ENCODE peak calls at places on chromosomes 11 and 22, in four cellular contexts. N, C, K and D are unnamed samples.

GRCh38 chr11:121048464-121049233 is 24.7 kb downstream of the TBCEL start:
- DNase-seq in N (peak), C (no peak), K (peak), D (peak)

GRCh38 chr11:62487136-62487535 is 59.5 kb downstream of the AHNAK start:
- DNase-seq in N (no peak), C (no peak), K (no peak), D (no peak)

GRCh38 chr11:62433553-62434301 is 14.9 kb downstream of the SCGB1A1 start:
- DNase-seq in N (no peak), C (no peak), K (no peak), D (no peak)

GRCh38 chr11:104120493-104121200 is 43.3 kb downstream of the PDGFD start:
- DNase-seq in N (no peak), C (no peak), K (no peak), D (no peak)

GRCh38 chr11:64234840-64235379 is 526 bp downstream of the VEGFB start:
- DNase-seq in N (peak), C (no peak), K (peak), D (peak)

GRCh38 chr22:39939830-39940229 is 20.4 kb upstream of the TMA7B start:
- DNase-seq in N (no peak), C (no peak), K (no peak), D (no peak)

GRCh38 chr22:38269466-38269865 is 3.3 kb downstream of the TMEM184B start:
- DNase-seq in N (no peak), C (no peak), K (no peak), D (no peak)

GRCh38 chr11:26541870-26542269 is 30.2 kb downstream of the MUC15 start:
- DNase-seq in N (no peak), C (no peak), K (no peak), D (no peak)

GRCh38 chr11:20127671-20128527 is 32.4 kb downstream of the DBX1 start:
- DNase-seq in N (peak), C (peak), K (peak), D (peak)

GRCh38 chr22:35839811-35840739 is 122.4 kb downstream of the APOL5 start:
- DNase-seq in N (peak), C (peak), K (peak), D (peak)

GRCh38 chr11:114678125-114679036 is at the start of gene NXPE2:
- DNase-seq in N (peak), C (no peak), K (peak), D (peak)
- H3K4me2 ChIP-seq in N (no peak), C (no peak), K (no peak), D (peak)

GRCh38 chr22:47018010-47018910 is 255.8 kb downstream of the TBC1D22A start:
- DNase-seq in N (no peak), C (no peak), K (no peak), D (no peak)
- TF ChIP-seq EZH2 in N (no peak), C (no peak), K (no peak), D (no peak)

DNA sequence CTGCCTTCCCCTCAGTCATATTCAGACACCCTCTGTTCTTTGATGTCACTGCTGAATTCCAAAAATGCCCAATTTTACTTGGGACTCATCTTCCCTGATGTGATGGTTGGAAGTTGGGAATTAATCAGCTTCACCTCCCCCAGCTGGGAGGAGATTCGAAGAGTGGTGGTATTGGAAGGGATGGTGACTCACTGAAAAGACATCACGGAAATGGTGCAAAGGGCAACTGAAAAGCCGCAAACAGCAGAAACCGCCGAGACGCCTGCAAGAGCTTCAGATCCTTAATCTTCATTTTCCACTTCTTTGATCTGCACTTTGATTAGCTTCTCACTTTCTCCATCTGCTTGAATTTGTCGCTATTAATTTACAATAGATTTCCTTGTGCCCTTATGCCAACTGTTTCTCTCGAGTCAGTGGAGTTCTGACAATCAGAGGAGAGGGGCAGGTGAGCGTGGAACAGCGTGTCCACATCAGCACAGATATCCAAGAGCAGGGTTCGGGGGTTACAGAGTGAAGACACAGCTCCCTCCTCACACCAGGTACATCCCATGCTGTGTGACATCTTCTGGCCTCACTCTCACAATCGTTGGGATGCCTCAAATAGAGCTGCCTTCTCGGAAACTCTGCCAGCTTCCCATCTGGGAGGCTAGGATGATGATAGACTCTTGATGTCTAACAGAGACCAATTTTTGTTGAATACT is 325.4 kb downstream of the BRD1 start:
- DNase-seq in N (no peak), C (peak), K (no peak), D (peak)
- H3K4me2 ChIP-seq in N (no peak), C (no peak), K (no peak), D (peak)

GRCh38 chr11:31824791-31825452 is 13.8 kb upstream of the PAX6 start:
- DNase-seq in N (no peak), C (no peak), K (no peak), D (no peak)

GRCh38 chr11:31826530-31827438 is 15.7 kb upstream of the PAX6 start:
- DNase-seq in N (no peak), C (no peak), K (no peak), D (no peak)

GRCh38 chr11:31827458-31828206 is 16.5 kb upstream of the PAX6 start:
- DNase-seq in N (no peak), C (no peak), K (no peak), D (no peak)

GRCh38 chr11:31823372-31824371 is 12.6 kb upstream of the PAX6 start:
- DNase-seq in N (no peak), C (no peak), K (no peak), D (no peak)

DNA sequence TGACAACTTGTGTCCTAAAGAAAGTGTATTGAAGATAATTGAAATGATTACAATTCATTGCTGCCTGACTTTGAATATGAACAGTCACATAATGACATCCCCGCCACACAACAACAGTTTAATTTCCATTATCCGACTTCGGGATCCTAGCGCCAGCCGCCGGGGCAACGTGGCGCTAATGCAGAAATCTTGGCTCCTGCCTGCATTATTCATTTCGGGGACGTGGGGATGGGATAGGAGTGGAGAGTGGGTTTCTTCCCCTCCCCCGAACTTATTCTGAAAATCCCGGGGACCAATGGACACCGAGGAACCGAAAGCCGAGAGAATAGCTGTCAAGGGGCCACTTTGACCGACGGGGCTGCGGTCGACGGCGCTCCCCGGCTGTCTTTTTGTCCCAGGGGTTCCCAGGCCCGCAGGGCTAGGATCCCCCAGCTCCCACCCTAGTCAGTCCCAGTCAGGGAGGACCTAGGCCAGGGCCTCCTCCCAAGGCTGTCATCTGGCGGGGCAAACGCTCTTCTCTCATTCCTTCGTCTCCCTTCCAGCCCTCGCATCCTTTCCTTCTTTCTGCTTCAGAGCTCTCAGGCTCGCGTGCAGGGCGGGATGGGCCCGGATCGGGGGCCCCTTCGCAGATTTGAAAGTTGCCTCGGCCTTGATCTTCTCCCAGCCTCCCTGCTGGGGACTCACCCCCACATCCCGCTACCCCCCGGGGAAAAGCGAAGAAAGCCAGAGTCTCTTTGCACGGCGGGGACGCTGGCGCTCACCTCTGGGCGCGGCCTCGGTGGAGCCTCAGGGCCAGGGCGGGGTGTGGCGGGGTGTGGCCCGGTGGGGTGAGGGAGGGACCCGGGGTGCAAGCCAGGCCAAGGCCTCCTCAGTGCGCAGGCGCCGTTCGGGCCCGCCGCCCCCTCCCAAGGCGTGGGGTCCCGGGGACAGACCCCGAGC is 14.6 kb upstream of the PAX6 start:
- DNase-seq in N (no peak), C (no peak), K (no peak), D (no peak)
- TF ChIP-seq EZH2 in N (peak), C (peak), K (peak), D (no peak)

DNA sequence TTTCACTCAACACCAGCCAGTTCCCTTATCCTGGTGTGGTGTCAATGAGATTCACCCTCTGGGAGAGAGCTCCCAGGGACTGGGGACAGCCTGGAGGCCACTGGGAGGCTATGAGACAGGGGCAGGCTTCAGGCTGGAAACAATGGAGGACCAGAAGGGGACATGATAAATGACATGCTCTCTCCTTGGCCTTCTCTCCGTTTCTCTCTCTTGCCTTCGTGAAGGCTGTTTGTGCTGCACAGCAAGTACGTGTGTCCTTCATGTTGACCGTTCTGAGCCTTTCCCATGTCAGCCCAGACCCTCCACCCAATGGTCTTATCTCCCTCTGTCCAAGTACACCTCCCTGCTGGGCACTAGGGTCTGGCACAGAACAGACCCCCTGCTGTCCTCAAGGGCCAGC is 1.6 kb upstream of the LZTR1 start:
- DNase-seq in N (no peak), C (no peak), K (no peak), D (no peak)
- H3K4me2 ChIP-seq in N (no peak), C (no peak), K (no peak), D (no peak)

GRCh38 chr11:112929432-112929831 is 31.8 kb upstream of the NCAM1 start:
- DNase-seq in N (no peak), C (no peak), K (no peak), D (no peak)

GRCh38 chr11:112925516-112926310 is 35.5 kb upstream of the NCAM1 start:
- DNase-seq in N (peak), C (no peak), K (no peak), D (peak)

GRCh38 chr11:112932593-112932992 is 28.6 kb upstream of the NCAM1 start:
- DNase-seq in N (no peak), C (no peak), K (no peak), D (no peak)

GRCh38 chr11:112928136-112928535 is 33.1 kb upstream of the NCAM1 start:
- DNase-seq in N (no peak), C (no peak), K (no peak), D (no peak)

GRCh38 chr11:112931686-112932085 is 29.5 kb upstream of the NCAM1 start:
- DNase-seq in N (no peak), C (no peak), K (no peak), D (no peak)
- TF ChIP-seq EZH2 in N (no peak), C (no peak), K (no peak), D (no peak)